ENCODE peak calls at places on chromosome 9, in nine cellular contexts. One of them, this sample, is unnamed.

GRCh38 chr9:108963459-108964143 is 29.4 kb downstream of the ABITRAM start:
- DNase-seq in left ventricle myocardium inferior: peak; percentile 29
- DNase-seq in astrocyte: no peak
- DNase-seq in H9: no peak
- DNase-seq in cardiac muscle cell: peak; percentile 5
- DNase-seq in stomach: no peak
- DNase-seq in A549: no peak
- DNase-seq in neural progenitor cell: no peak
- DNase-seq in uterus: no peak
- DNase-seq in this sample: no peak

GRCh38 chr9:124599121-124599795 is 92.1 kb upstream of the NR5A1 start:
- DNase-seq in uterus: no peak
- DNase-seq in stomach: no peak
- DNase-seq in left ventricle myocardium inferior: no peak
- DNase-seq in neural progenitor cell: no peak
- DNase-seq in H9: no peak
- DNase-seq in cardiac muscle cell: no peak
- DNase-seq in astrocyte: no peak
- DNase-seq in A549: no peak
- DNase-seq in this sample: no peak

GRCh38 chr9:24413651-24414050 is 132.0 kb downstream of the IZUMO3 start:
- DNase-seq in A549: no peak
- DNase-seq in neural progenitor cell: no peak
- DNase-seq in cardiac muscle cell: no peak
- DNase-seq in stomach: no peak
- DNase-seq in H9: no peak
- DNase-seq in uterus: no peak
- DNase-seq in left ventricle myocardium inferior: no peak
- DNase-seq in astrocyte: peak; percentile 39
- DNase-seq in this sample: no peak

GRCh38 chr9:23587433-23587832 is 238.6 kb downstream of the ELAVL2 start:
- DNase-seq in cardiac muscle cell: peak; percentile 79
- DNase-seq in uterus: peak; percentile 17
- DNase-seq in H9: no peak
- DNase-seq in stomach: peak; percentile 27
- DNase-seq in A549: no peak
- DNase-seq in left ventricle myocardium inferior: peak; percentile 86
- DNase-seq in neural progenitor cell: no peak
- DNase-seq in astrocyte: no peak
- DNase-seq in this sample: no peak

GRCh38 chr9:36897019-36897418 is 137.0 kb downstream of the PAX5 start:
- DNase-seq in H9: peak; percentile 27
- DNase-seq in A549: no peak
- DNase-seq in uterus: no peak
- DNase-seq in left ventricle myocardium inferior: no peak
- DNase-seq in astrocyte: no peak
- DNase-seq in cardiac muscle cell: no peak
- DNase-seq in neural progenitor cell: no peak
- DNase-seq in stomach: no peak
- DNase-seq in this sample: no peak

GRCh38 chr9:70101265-70101664 is 57.6 kb downstream of the MAMDC2 start:
- DNase-seq in cardiac muscle cell: no peak
- DNase-seq in astrocyte: peak; percentile 65
- DNase-seq in left ventricle myocardium inferior: no peak
- DNase-seq in uterus: no peak
- DNase-seq in stomach: no peak
- DNase-seq in neural progenitor cell: no peak
- DNase-seq in H9: no peak
- DNase-seq in A549: no peak
- DNase-seq in this sample: no peak

GRCh38 chr9:124267271-124267807 is 9.6 kb downstream of the NEK6 start:
- DNase-seq in astrocyte: peak; percentile 84
- DNase-seq in A549: peak; percentile 79
- DNase-seq in cardiac muscle cell: no peak
- DNase-seq in neural progenitor cell: peak; percentile 31
- DNase-seq in stomach: peak; percentile 91
- DNase-seq in left ventricle myocardium inferior: no peak
- DNase-seq in uterus: no peak
- DNase-seq in H9: no peak
- DNase-seq in this sample: no peak

GRCh38 chr9:120928015-120928719 is 1.6 kb upstream of the TRAF1 start:
- DNase-seq in astrocyte: no peak
- DNase-seq in stomach: peak; percentile 51
- DNase-seq in left ventricle myocardium inferior: peak; percentile 46
- DNase-seq in uterus: peak; percentile 59
- DNase-seq in H9: peak; percentile 49
- DNase-seq in cardiac muscle cell: no peak
- DNase-seq in neural progenitor cell: peak; percentile 39
- DNase-seq in A549: no peak
- DNase-seq in this sample: no peak

GRCh38 chr9:16867571-16868311 is 2.7 kb downstream of the BNC2 start:
- DNase-seq in uterus: peak; percentile 55
- DNase-seq in neural progenitor cell: peak; percentile 9
- DNase-seq in astrocyte: peak; percentile 76
- DNase-seq in cardiac muscle cell: no peak
- DNase-seq in A549: no peak
- DNase-seq in stomach: no peak
- DNase-seq in H9: no peak
- DNase-seq in left ventricle myocardium inferior: no peak
- DNase-seq in this sample: no peak

GRCh38 chr9:93592389-93593021 is 16.1 kb downstream of the PHF2 start:
- DNase-seq in uterus: no peak
- DNase-seq in H9: peak; percentile 85
- DNase-seq in astrocyte: no peak
- DNase-seq in left ventricle myocardium inferior: no peak
- DNase-seq in A549: peak; percentile 37
- DNase-seq in stomach: no peak
- DNase-seq in cardiac muscle cell: no peak
- DNase-seq in neural progenitor cell: no peak
- DNase-seq in this sample: peak; percentile 51

GRCh38 chr9:93896093-93896492 is 59.1 kb downstream of the BARX1 start:
- DNase-seq in H9: peak; percentile 5
- DNase-seq in left ventricle myocardium inferior: no peak
- DNase-seq in uterus: peak; percentile 5
- DNase-seq in cardiac muscle cell: no peak
- DNase-seq in neural progenitor cell: no peak
- DNase-seq in stomach: peak; percentile 17
- DNase-seq in A549: no peak
- DNase-seq in astrocyte: no peak
- DNase-seq in this sample: peak; percentile 4

GRCh38 chr9:72812622-72813111 is 140.2 kb downstream of the ALDH1A1 start:
- DNase-seq in uterus: no peak
- DNase-seq in H9: no peak
- DNase-seq in astrocyte: no peak
- DNase-seq in cardiac muscle cell: no peak
- DNase-seq in neural progenitor cell: no peak
- DNase-seq in A549: no peak
- DNase-seq in left ventricle myocardium inferior: no peak
- DNase-seq in stomach: no peak
- DNase-seq in this sample: no peak

GRCh38 chr9:134618823-134619454 is 22.7 kb upstream of the COL5A1 start:
- DNase-seq in stomach: no peak
- DNase-seq in neural progenitor cell: no peak
- DNase-seq in A549: no peak
- DNase-seq in H9: peak; percentile 18
- DNase-seq in astrocyte: no peak
- DNase-seq in uterus: peak; percentile 12
- DNase-seq in cardiac muscle cell: no peak
- DNase-seq in left ventricle myocardium inferior: no peak
- DNase-seq in this sample: no peak

GRCh38 chr9:27426717-27427645 is 97.1 kb upstream of the IFNK start:
- DNase-seq in A549: peak; percentile 86
- DNase-seq in uterus: no peak
- DNase-seq in neural progenitor cell: peak; percentile 9
- DNase-seq in cardiac muscle cell: peak; percentile 50
- DNase-seq in H9: peak; percentile 53
- DNase-seq in astrocyte: peak; percentile 71
- DNase-seq in stomach: no peak
- DNase-seq in left ventricle myocardium inferior: no peak
- DNase-seq in this sample: no peak

GRCh38 chr9:21854594-21854993 is 52.2 kb downstream of the MTAP start:
- DNase-seq in uterus: no peak
- DNase-seq in A549: no peak
- DNase-seq in neural progenitor cell: peak; percentile 51
- DNase-seq in cardiac muscle cell: no peak
- DNase-seq in astrocyte: peak; percentile 89
- DNase-seq in H9: no peak
- DNase-seq in stomach: peak; percentile 75
- DNase-seq in left ventricle myocardium inferior: no peak
- DNase-seq in this sample: no peak
- H3K27ac ChIP-seq in uterus: no peak overlapping the region
- H3K27ac ChIP-seq in A549: no peak overlapping the region
- H3K27ac ChIP-seq in neural progenitor cell: no peak overlapping the region
- H3K27ac ChIP-seq in cardiac muscle cell: no peak overlapping the region
- H3K27ac ChIP-seq in astrocyte: peak overlapping the region; percentile 62
- H3K27ac ChIP-seq in H9: no peak overlapping the region
- H3K27ac ChIP-seq in stomach: peak overlapping the region; percentile 77
- H3K27ac ChIP-seq in left ventricle myocardium inferior: no peak overlapping the region
- H3K27ac ChIP-seq in this sample: no peak overlapping the region

DNA sequence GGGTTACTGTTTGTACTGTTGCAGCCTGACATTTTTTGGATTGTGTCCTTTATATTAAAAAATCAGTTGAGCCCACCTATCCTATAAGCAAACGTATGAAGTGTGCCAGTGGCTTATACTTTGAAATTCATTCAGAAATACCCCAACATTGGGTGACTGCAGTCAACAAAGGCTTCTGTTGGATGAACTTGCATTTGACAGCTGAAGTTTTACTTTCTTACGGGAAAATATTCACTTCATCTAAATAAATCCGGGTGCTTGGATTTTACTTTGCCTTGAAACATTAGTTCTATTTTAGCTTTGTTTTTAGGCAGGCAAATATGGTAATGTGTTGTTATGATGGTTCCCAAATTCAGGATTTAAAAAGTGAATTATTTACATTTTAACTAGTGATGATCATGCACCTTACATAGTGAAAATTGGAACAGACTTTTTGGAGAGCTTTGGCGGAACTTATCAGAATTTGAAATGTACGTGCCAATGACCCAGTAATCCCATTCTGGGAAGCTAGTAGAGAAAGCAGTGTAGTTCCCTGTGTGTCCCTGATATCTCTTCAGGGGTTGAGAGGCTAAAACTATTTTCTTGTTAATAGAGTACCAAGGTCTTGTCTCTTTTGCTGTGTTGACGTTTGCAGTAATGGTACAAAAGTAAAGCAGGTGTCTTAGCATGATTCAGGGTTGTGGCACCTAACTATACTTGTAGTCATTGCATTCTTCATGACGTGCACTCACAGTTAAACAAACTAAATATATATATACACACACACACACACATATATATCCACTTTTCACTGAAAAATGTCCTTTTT is 21.9 kb downstream of the EXOSC2 start:
- DNase-seq in stomach: no peak
- DNase-seq in cardiac muscle cell: peak; percentile 21
- DNase-seq in H9: no peak
- DNase-seq in A549: no peak
- DNase-seq in neural progenitor cell: no peak
- DNase-seq in left ventricle myocardium inferior: no peak
- DNase-seq in uterus: no peak
- DNase-seq in astrocyte: peak; percentile 71
- DNase-seq in this sample: no peak
- H3K27ac ChIP-seq in stomach: peak overlapping the region; percentile 96
- H3K27ac ChIP-seq in cardiac muscle cell: peak overlapping the region; percentile 49
- H3K27ac ChIP-seq in H9: no peak overlapping the region
- H3K27ac ChIP-seq in A549: no peak overlapping the region
- H3K27ac ChIP-seq in neural progenitor cell: no peak overlapping the region
- H3K27ac ChIP-seq in left ventricle myocardium inferior: peak overlapping the region; percentile 99
- H3K27ac ChIP-seq in uterus: no peak overlapping the region
- H3K27ac ChIP-seq in astrocyte: peak overlapping the region; percentile 71
- H3K27ac ChIP-seq in this sample: no peak overlapping the region

GRCh38 chr9:128642675-128643074 is 14.0 kb downstream of the DYNC2I2 start:
- DNase-seq in stomach: no peak
- DNase-seq in A549: no peak
- DNase-seq in neural progenitor cell: no peak
- DNase-seq in H9: no peak
- DNase-seq in astrocyte: no peak
- DNase-seq in left ventricle myocardium inferior: no peak
- DNase-seq in uterus: no peak
- DNase-seq in cardiac muscle cell: no peak
- DNase-seq in this sample: no peak
- H3K27ac ChIP-seq in stomach: no peak overlapping the region
- H3K27ac ChIP-seq in A549: peak overlapping the region; percentile 16
- H3K27ac ChIP-seq in neural progenitor cell: no peak overlapping the region
- H3K27ac ChIP-seq in H9: no peak overlapping the region
- H3K27ac ChIP-seq in astrocyte: no peak overlapping the region
- H3K27ac ChIP-seq in left ventricle myocardium inferior: no peak overlapping the region
- H3K27ac ChIP-seq in uterus: no peak overlapping the region
- H3K27ac ChIP-seq in cardiac muscle cell: no peak overlapping the region
- H3K27ac ChIP-seq in this sample: no peak overlapping the region

DNA sequence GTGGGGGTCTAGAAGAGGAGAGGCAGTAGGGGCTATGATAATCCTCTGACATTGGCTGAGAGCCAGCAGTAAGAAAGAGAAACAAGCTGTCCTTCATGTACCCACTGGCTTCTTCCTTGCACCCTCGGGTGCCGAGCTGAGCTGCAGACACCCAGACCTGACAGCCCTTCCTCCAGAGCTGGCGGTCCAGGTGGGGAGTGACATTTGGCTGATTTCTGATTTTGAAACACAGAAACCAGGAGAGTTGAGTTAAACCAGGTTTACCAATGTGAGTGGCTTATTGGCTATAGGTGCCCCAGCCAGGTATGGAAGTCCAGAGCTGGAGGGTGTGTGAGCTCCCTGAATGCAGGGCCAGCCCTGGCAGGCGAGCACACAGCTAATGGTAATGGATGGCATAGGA is 59.2 kb downstream of the GADD45G start:
- DNase-seq in cardiac muscle cell: no peak
- DNase-seq in left ventricle myocardium inferior: no peak
- DNase-seq in uterus: no peak
- DNase-seq in astrocyte: no peak
- DNase-seq in stomach: no peak
- DNase-seq in H9: no peak
- DNase-seq in A549: no peak
- DNase-seq in neural progenitor cell: no peak
- DNase-seq in this sample: no peak
- H3K27ac ChIP-seq in cardiac muscle cell: no peak overlapping the region
- H3K27ac ChIP-seq in left ventricle myocardium inferior: no peak overlapping the region
- H3K27ac ChIP-seq in uterus: no peak overlapping the region
- H3K27ac ChIP-seq in astrocyte: no peak overlapping the region
- H3K27ac ChIP-seq in stomach: peak overlapping the region; percentile 79
- H3K27ac ChIP-seq in H9: no peak overlapping the region
- H3K27ac ChIP-seq in A549: no peak overlapping the region
- H3K27ac ChIP-seq in neural progenitor cell: no peak overlapping the region
- H3K27ac ChIP-seq in this sample: no peak overlapping the region

GRCh38 chr9:118630931-118631595 is 738.2 kb downstream of the BRINP1 start:
- DNase-seq in neural progenitor cell: no peak
- DNase-seq in astrocyte: peak; percentile 18
- DNase-seq in A549: no peak
- DNase-seq in H9: no peak
- DNase-seq in cardiac muscle cell: no peak
- DNase-seq in uterus: no peak
- DNase-seq in stomach: no peak
- DNase-seq in left ventricle myocardium inferior: no peak
- DNase-seq in this sample: no peak
- H3K27ac ChIP-seq in neural progenitor cell: no peak overlapping the region
- H3K27ac ChIP-seq in astrocyte: no peak overlapping the region
- H3K27ac ChIP-seq in A549: no peak overlapping the region
- H3K27ac ChIP-seq in H9: no peak overlapping the region
- H3K27ac ChIP-seq in cardiac muscle cell: no peak overlapping the region
- H3K27ac ChIP-seq in uterus: no peak overlapping the region
- H3K27ac ChIP-seq in stomach: no peak overlapping the region
- H3K27ac ChIP-seq in left ventricle myocardium inferior: no peak overlapping the region
- H3K27ac ChIP-seq in this sample: no peak overlapping the region

This sample was measured in WERI-Rb-1.